ENCODE peak calls at places on chromosome X, in six cellular contexts. A is A549, G is GM12878, M is K562, O is endothelial cell of umbilical vein, N is HepG2. B is an unnamed sample.

GRCh38 chrX:132452911-132453550 is 35.8 kb downstream of the MBNL3 start:
- DNase-seq in A (no peak), M (no peak), O (no peak), N (no peak), G (no peak), B (no peak)

GRCh38 chrX:94493405-94493804 is 819.4 kb downstream of the FAM133A start:
- DNase-seq in O (no peak), M (no peak), G (no peak), N (no peak), A (no peak), B (no peak)

GRCh38 chrX:135481696-135482179 is 38.7 kb upstream of the INTS6L start:
- DNase-seq in M (no peak), A (no peak), O (no peak), G (no peak), N (no peak), B (no peak)

GRCh38 chrX:16711219-16712115 is 1.0 kb downstream of the CTPS2 start:
- DNase-seq in N (peak), A (no peak), O (peak), M (peak), G (no peak), B (peak)

GRCh38 chrX:68163446-68163845 is 269.8 kb downstream of the OPHN1 start:
- DNase-seq in G (no peak), N (no peak), M (no peak), A (no peak), O (peak), B (no peak)

GRCh38 chrX:115362334-115363095 is 73.0 kb downstream of the LUZP4 start:
- DNase-seq in N (no peak), A (no peak), O (no peak), M (no peak), G (no peak), B (peak)

GRCh38 chrX:116379854-116380253 is 56.6 kb upstream of the SLC6A14 start:
- DNase-seq in O (peak), M (no peak), G (no peak), A (no peak), N (no peak), B (no peak)

GRCh38 chrX:111083101-111083500 is 12.9 kb upstream of the PAK3 start:
- DNase-seq in O (no peak), G (no peak), A (no peak), M (no peak), N (no peak), B (no peak)

GRCh38 chrX:139077303-139078131 is 366.0 kb upstream of the FGF13 start:
- DNase-seq in A (peak), O (no peak), N (no peak), G (no peak), M (no peak), B (no peak)

GRCh38 chrX:96002401-96002800 is 682.2 kb upstream of the DIAPH2 start:
- DNase-seq in O (peak), N (no peak), G (no peak), A (no peak), M (no peak), B (no peak)

GRCh38 chrX:35244796-35245508 is 302.4 kb downstream of the FAM47B start:
- DNase-seq in G (no peak), M (no peak), A (no peak), N (no peak), O (no peak), B (no peak)

GRCh38 chrX:110853610-110854009 is 58.0 kb upstream of the CHRDL1 start:
- DNase-seq in G (no peak), O (no peak), M (peak), N (no peak), A (peak), B (peak)

GRCh38 chrX:57752866-57753265 is 72.8 kb upstream of the NLRP2B start:
- DNase-seq in G (no peak), A (no peak), O (no peak), N (no peak), M (no peak), B (peak)

GRCh38 chrX:36336746-36337145 is 417.2 kb downstream of the CFAP47 start:
- DNase-seq in N (no peak), M (no peak), O (no peak), A (no peak), G (no peak), B (no peak)

GRCh38 chrX:130025256-130025655 is 42.8 kb downstream of the BCORL1 start:
- DNase-seq in N (no peak), A (peak), O (no peak), M (no peak), G (no peak), B (no peak)

GRCh38 chrX:1932231-1932630 is 317.4 kb downstream of the ASMT start:
- DNase-seq in A (no peak), M (no peak), N (no peak), O (no peak), G (no peak), B (no peak)

GRCh38 chrX:25650216-25650615 is 487.9 kb upstream of the MAGEB18 start:
- DNase-seq in O (no peak), A (no peak), M (no peak), G (no peak), N (no peak), B (no peak)

GRCh38 chrX:34658316-34658715 is 1.2 kb upstream of the TMEM47 start:
- DNase-seq in O (no peak), A (no peak), G (no peak), N (no peak), M (no peak), B (no peak)

GRCh38 chrX:154072192-154072591 is 25.3 kb downstream of the MECP2 start:
- DNase-seq in M (no peak), N (no peak), G (no peak), A (no peak), O (no peak), B (no peak)

GRCh38 chrX:19152762-19153161 is 30.5 kb upstream of the ADGRG2 start:
- DNase-seq in O (no peak), M (no peak), G (no peak), N (no peak), A (no peak), B (no peak)

GRCh38 chrX:63754141-63754859 is 30.7 kb downstream of the ARHGEF9 start:
- DNase-seq in G (no peak), A (no peak), O (peak), M (no peak), N (no peak), B (peak)

GRCh38 chrX:51614353-51614752 is 4.4 kb downstream of the CENPVL3 start:
- DNase-seq in O (peak), N (peak), G (no peak), M (peak), A (peak), B (peak)

GRCh38 chrX:47179928-47180255 is 13.7 kb upstream of the UBA1 start:
- DNase-seq in N (no peak), A (no peak), M (no peak), G (no peak), O (no peak), B (no peak)

GRCh38 chrX:140425712-140426395 is 79.0 kb downstream of the SOX3 start:
- DNase-seq in N (no peak), O (no peak), M (no peak), A (no peak), G (no peak), B (no peak)

GRCh38 chrX:68462653-68463052 is 29.4 kb upstream of the OPHN1 start:
- DNase-seq in G (no peak), A (peak), O (peak), M (no peak), N (no peak), B (peak)

GRCh38 chrX:54494166-54494969 is 1.7 kb downstream of the FGD1 start:
- DNase-seq in G (no peak), N (no peak), M (no peak), O (no peak), A (no peak), B (no peak)

GRCh38 chrX:118802857-118803256 is 20.8 kb upstream of the ZCCHC12 start:
- DNase-seq in G (no peak), M (no peak), A (no peak), N (no peak), O (peak), B (peak)

GRCh38 chrX:19849433-19850190 is 37.8 kb downstream of the SH3KBP1 start:
- DNase-seq in M (no peak), A (no peak), O (peak), G (peak), N (no peak), B (peak)

GRCh38 chrX:17030092-17030491 is 83.6 kb downstream of the REPS2 start:
- DNase-seq in O (no peak), N (no peak), M (no peak), G (no peak), A (no peak), B (peak)

GRCh38 chrX:69309074-69309792 is 144.0 kb upstream of the PJA1 start:
- DNase-seq in A (no peak), O (no peak), G (no peak), N (peak), M (no peak), B (no peak)

GRCh38 chrX:23861215-23861896 is 46.4 kb downstream of the APOO start:
- DNase-seq in M (no peak), A (no peak), O (no peak), G (no peak), N (no peak), B (peak)

GRCh38 chrX:155951237-155951789 is 46.2 kb upstream of the IL9R start:
- DNase-seq in N (no peak), M (no peak), G (no peak), O (no peak), A (no peak), B (no peak)

DNA sequence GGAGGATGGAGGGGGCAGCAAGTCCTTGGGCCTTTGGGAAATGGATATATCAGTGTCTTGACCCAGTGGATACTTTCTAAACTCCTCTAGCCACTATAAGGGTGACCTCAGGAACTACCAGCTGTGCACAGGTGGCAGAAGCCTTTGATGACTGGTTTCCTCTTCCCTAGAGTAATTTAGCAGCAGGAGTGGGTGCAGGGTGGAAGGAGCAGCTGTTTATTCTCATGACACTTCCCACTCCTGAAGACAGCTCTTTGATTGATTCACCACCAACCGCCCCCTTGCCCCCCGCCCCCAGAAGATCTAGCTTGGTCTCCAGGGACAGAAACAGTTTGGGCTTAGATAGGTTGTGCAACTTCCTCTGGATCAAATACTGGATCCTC is 63.0 kb downstream of the GPC3 start:
- DNase-seq in A (no peak), M (no peak), O (no peak), N (no peak), G (no peak), B (peak)
- TF ChIP-seq MYC in A (no peak), M (no peak), O (no peak), N (no peak), G (no peak), B (no peak)

DNA sequence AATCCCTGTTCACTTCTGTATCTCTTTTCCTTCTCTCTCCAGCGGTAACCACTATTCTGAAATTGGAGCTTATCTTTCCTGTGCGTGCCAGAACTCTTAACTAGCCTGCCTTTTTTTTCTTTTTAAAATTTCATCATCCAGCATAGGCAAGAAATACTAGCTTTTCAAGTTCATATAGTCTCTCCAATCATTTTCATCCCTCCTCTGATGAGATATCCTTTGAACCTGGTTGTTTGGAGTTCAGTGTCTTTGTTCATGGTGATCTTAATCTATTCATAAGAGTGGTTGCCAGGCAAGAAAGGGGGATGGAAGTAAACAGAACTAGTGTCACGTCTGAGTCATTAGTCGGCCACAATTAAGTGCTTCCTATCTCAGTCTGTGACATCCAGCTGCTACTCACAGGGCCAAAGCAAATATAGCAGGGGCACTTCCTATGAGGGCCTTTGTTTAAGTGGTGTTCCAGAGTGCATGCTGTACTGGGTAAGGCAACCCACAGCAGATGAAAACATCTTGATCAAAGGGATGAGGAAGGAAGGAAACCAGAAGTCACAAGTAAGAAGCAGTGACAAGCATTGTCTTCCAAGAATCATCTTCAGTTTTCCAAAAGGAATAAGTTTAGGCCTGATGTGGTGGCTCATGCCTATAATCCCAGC is 56.4 kb upstream of the XIAP start:
- DNase-seq in O (peak), A (peak), N (peak), M (peak), G (no peak), B (peak)
- TF ChIP-seq MYC in O (no peak), A (no peak), N (no peak), M (no peak), G (no peak), B (no peak)

DNA sequence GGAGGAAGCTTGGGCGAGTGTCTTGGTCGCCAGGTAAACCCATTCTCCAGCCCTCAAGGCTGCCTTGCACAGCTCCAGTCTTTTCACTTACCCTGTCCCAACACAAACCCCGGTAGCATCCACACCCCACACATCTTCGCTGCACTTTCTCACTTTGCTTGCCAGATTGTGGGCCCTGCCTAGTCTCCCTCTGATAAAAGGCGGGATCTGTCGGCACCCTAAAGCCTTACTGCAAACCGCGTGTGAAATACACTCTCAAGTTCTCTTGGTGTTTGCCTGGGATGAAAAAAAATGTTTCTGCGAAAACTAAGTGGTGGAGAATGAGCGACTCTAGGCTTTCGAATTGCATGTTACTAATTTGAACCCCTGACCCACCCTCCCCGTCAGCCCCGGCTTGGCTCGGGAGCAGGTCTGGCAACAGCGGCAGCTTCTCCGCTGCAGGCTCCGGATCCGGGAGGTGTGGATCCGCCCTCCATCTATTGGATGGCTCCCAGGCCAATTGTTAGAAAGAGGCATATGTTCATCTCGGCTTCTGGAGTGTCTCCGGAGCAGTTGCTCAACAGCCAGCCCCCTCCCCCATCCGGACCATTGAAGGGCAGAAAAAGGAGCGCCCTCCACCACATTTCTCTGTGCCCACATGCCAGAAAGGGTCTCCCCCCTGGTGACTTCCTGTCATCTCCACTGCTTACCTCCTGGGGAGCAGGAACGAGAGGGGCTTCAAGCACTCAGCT is 3.0 kb upstream of the CITED1 start:
- DNase-seq in A (peak), N (peak), M (peak), G (no peak), O (peak), B (peak)
- TF ChIP-seq MYC in A (no peak), N (no peak), M (no peak), G (no peak), O (no peak), B (peak)

GRCh38 chrX:10882484-10882883 is 228.6 kb upstream of the HCCS start:
- DNase-seq in O (no peak), M (peak), A (no peak), G (no peak), N (no peak), B (no peak)

GRCh38 chrX:10884246-10884645 is 226.9 kb upstream of the HCCS start:
- DNase-seq in M (no peak), N (no peak), A (no peak), O (no peak), G (no peak), B (no peak)
- TF ChIP-seq MYC in M (no peak), N (no peak), A (no peak), O (no peak), G (no peak), B (no peak)

GRCh38 chrX:40864972-40865371 is 129.6 kb upstream of the MED14 start:
- DNase-seq in O (no peak), A (no peak), N (no peak), G (no peak), M (no peak), B (no peak)
- TF ChIP-seq MYC in O (no peak), A (no peak), N (no peak), G (no peak), M (no peak), B (no peak)

GRCh38 chrX:45885931-45886330 is 659.3 kb downstream of the ZNF674 start:
- DNase-seq in A (no peak), G (no peak), M (no peak), N (no peak), O (no peak), B (no peak)

GRCh38 chrX:45889471-45889870 is 655.8 kb downstream of the ZNF674 start:
- DNase-seq in O (no peak), M (no peak), A (peak), N (peak), G (no peak), B (no peak)

GRCh38 chrX:45888518-45888917 is 656.7 kb downstream of the ZNF674 start:
- DNase-seq in M (no peak), A (no peak), G (no peak), N (no peak), O (peak), B (no peak)
- TF ChIP-seq MYC in M (no peak), A (no peak), G (no peak), N (no peak), O (no peak), B (no peak)

B was measured in NB4.